ENCODE peak calls at places on chromosomes 11 and 22, in eight cellular contexts. U, V, K, W, H, E, L and P are unnamed samples.

GRCh38 chr11:4606231-4607015 is 1.6 kb downstream of the TRIM68 start:
- DNase-seq in U (no peak), V (no peak), K (peak; percentile 76), W (no peak), H (no peak), E (no peak), L (no peak), P (no peak)

GRCh38 chr22:49233507-49234100 is 594.1 kb downstream of the BRD1 start:
- DNase-seq in U (peak; percentile 33), V (no peak), K (no peak), W (no peak), H (no peak), E (no peak), L (no peak), P (no peak)

GRCh38 chr22:28187612-28188011 is 268.6 kb upstream of the PITPNB start:
- DNase-seq in U (no peak), V (peak; percentile 58), K (no peak), W (peak; percentile 17), H (no peak), E (no peak), L (no peak), P (no peak)

GRCh38 chr11:14373941-14374646 is 15.1 kb upstream of the RRAS2 start:
- DNase-seq in U (peak; percentile 90), V (no peak), K (peak; percentile 89), W (no peak), H (no peak), E (no peak), L (no peak), P (no peak)

GRCh38 chr11:125494987-125495725 is 909 bp downstream of the FEZ1 start:
- DNase-seq in U (peak; percentile 68), V (peak; percentile 29), K (peak; percentile 75), W (peak; percentile 83), H (peak; percentile 21), E (no peak), L (no peak), P (peak; percentile 28)

GRCh38 chr11:72774499-72774898 is 19.3 kb downstream of the STARD10 start:
- DNase-seq in U (no peak), V (no peak), K (no peak), W (no peak), H (no peak), E (no peak), L (no peak), P (no peak)

GRCh38 chr22:26707581-26707980 is 50.2 kb downstream of the MIAT start:
- DNase-seq in U (no peak), V (no peak), K (no peak), W (no peak), H (no peak), E (no peak), L (no peak), P (no peak)

GRCh38 chr11:32259641-32260081 is 168.8 kb downstream of the RCN1 start:
- DNase-seq in U (no peak), V (no peak), K (peak; percentile 19), W (no peak), H (no peak), E (no peak), L (no peak), P (peak; percentile 26)

GRCh38 chr11:12219732-12220131 is 109.3 kb downstream of the MICAL2 start:
- DNase-seq in U (no peak), V (no peak), K (no peak), W (no peak), H (no peak), E (no peak), L (no peak), P (no peak)

GRCh38 chr11:96627379-96627778 is 237.6 kb downstream of the JRKL start:
- DNase-seq in U (no peak), V (no peak), K (no peak), W (no peak), H (no peak), E (no peak), L (no peak), P (no peak)

GRCh38 chr11:131909426-131910200 is 539.2 kb downstream of the NTM start:
- DNase-seq in U (no peak), V (no peak), K (no peak), W (no peak), H (no peak), E (no peak), L (no peak), P (no peak)

GRCh38 chr11:64244966-64245365 is 1.8 kb downstream of the PPP1R14B start:
- DNase-seq in U (no peak), V (no peak), K (no peak), W (no peak), H (no peak), E (no peak), L (no peak), P (no peak)

GRCh38 chr11:125433454-125434121 is 62.5 kb downstream of the FEZ1 start:
- DNase-seq in U (peak; percentile 61), V (peak; percentile 72), K (peak; percentile 73), W (peak; percentile 77), H (no peak), E (peak; percentile 14), L (no peak), P (no peak)

GRCh38 chr11:74611369-74611861 is 19.0 kb downstream of the POLD3 start:
- DNase-seq in U (no peak), V (no peak), K (peak; percentile 82), W (peak; percentile 15), H (no peak), E (no peak), L (no peak), P (no peak)

GRCh38 chr11:119540370-119541125 is 117.6 kb upstream of the THY1 start:
- DNase-seq in U (peak; percentile 45), V (no peak), K (no peak), W (no peak), H (peak; percentile 8), E (no peak), L (no peak), P (no peak)

GRCh38 chr11:118353084-118353710 is 6.2 kb upstream of the UBE4A start:
- DNase-seq in U (no peak), V (no peak), K (peak; percentile 82), W (no peak), H (no peak), E (no peak), L (no peak), P (no peak)

GRCh38 chr11:64661146-64661545 is 61.9 kb downstream of the NRXN2 start:
- DNase-seq in U (peak; percentile 83), V (no peak), K (peak; percentile 35), W (no peak), H (no peak), E (no peak), L (no peak), P (no peak)

GRCh38 chr11:124329787-124330478 is 9.9 kb upstream of the OR8D2 start:
- DNase-seq in U (no peak), V (no peak), K (peak; percentile 15), W (no peak), H (no peak), E (no peak), L (no peak), P (peak; percentile 51)

GRCh38 chr11:109849946-109850345 is 243.2 kb upstream of the ZC3H12C start:
- DNase-seq in U (no peak), V (no peak), K (no peak), W (peak; percentile 28), H (no peak), E (no peak), L (no peak), P (no peak)

GRCh38 chr11:82889133-82890001 is 10.9 kb downstream of the PRCP start:
- DNase-seq in U (no peak), V (peak; percentile 98), K (no peak), W (no peak), H (no peak), E (no peak), L (no peak), P (no peak)

DNA sequence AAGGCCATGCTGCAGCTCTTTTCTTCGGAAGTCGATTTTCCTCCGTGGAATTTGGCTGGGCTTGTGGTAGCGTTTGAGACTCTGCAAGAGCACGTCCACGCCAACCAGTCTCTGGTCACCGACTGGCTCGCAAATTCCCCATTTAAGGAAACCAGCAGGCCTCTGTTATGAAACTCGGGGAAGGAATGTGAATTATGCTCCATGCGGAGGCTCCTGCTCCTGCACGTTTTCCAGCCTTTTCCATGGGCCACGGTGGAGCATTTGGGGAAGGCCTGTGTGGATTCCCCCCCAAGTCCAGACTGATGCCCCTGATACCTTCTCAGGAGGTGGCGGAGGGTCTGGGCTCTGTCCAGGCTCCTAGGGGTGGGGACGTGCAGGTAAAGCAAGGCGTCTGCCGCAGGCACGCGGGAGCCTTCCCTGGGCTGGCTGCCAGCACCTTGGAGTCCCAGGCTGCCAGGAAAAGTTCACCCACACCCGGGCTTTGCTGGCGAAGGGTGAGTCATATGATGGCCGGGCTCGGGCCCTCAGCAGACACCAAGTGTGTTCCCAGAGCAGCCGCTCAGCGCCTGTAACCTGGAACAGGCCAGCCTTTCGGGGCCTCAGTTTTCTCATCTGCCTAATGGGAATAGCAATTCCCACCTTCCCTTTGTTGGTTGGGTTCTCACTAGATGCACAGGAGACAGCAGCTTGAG is 41.9 kb downstream of the LRP5 start:
- DNase-seq in U (peak; percentile 97), V (no peak), K (peak; percentile 91), W (no peak), H (peak; percentile 76), E (peak; percentile 96), L (no peak), P (no peak)
- H3K4me3 ChIP-seq in U (peak overlapping the region; percentile 13), V (no peak overlapping the region), K (peak overlapping the region; percentile 28), W (no peak overlapping the region), H (no peak overlapping the region), E (peak overlapping the region; percentile 5), L (no peak overlapping the region), P (no peak overlapping the region)

DNA sequence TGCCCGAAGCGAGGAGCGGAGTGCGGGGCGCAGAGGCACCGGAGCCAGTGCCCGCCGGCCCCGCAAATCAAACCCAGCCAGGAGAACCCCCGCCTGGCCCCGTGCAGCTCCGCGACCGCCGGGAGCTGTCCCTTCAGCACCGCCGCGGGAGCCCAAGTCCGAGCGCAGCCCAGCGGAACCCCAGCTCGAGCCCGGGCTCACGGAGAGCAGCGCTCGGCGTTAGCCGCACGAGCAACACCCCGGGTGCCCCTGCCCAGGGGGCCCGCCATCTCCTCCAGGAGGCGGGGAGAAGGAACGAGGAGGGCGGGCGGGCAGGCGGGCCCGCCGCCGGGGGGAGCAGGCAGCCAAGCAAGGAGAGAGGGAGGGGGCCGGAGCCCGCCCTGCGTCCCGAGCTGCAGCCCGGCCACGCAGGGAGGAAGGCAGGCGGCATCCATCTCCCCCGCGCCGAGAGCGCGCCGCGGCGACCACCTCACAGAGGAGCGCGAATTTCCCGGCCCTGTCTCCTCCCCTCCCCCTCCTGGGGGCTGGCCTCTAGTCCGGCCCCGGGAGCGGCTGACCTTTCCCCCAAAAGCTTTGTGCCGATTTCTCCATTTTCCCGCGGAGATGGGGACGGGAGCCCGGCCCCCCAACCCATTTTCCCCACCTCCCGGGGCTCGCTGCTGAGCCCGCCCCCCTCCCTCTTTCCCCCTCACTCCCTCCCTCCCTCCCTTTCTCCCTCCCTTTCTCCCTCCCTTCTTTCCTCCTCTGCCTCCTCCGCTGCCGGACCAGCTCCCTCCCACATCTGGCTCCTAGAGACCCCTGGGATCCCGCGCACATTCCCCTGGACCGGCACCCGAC is 623 bp downstream of the KCNC1 start:
- DNase-seq in U (peak; percentile 72), V (peak; percentile 49), K (peak; percentile 94), W (peak; percentile 94), H (peak; percentile 60), E (peak; percentile 26), L (peak; percentile 39), P (peak; percentile 39)
- H3K27me3 ChIP-seq in U (no peaks in the 10 kb centered on the region), V (no peaks in the 10 kb centered on the region), K (peaks cover 71% of the 10 kb centered on the region), W (peaks cover 69% of the 10 kb centered on the region), H (no peaks in the 10 kb centered on the region), E (no peaks in the 10 kb centered on the region), L (peaks cover 19% of the 10 kb centered on the region), P (no peaks in the 10 kb centered on the region)

GRCh38 chr11:1854949-1855885 is 2.3 kb downstream of the LSP1 start:
- DNase-seq in U (no peak), V (no peak), K (no peak), W (no peak), H (no peak), E (no peak), L (no peak), P (peak; percentile 81)
- H3K4me3 ChIP-seq in U (no peak overlapping the region), V (no peak overlapping the region), K (no peak overlapping the region), W (no peak overlapping the region), H (no peak overlapping the region), E (no peak overlapping the region), L (peak overlapping the region; percentile 63), P (peak overlapping the region; percentile 95)

GRCh38 chr11:2366271-2366670 is 10.8 kb upstream of the CD81 start:
- DNase-seq in U (no peak), V (no peak), K (no peak), W (no peak), H (no peak), E (no peak), L (no peak), P (no peak)
- H3K27me3 ChIP-seq in U (no peaks in the 10 kb centered on the region), V (no peaks in the 10 kb centered on the region), K (no peaks in the 10 kb centered on the region), W (no peaks in the 10 kb centered on the region), H (no peaks in the 10 kb centered on the region), E (peaks cover 3% of the 10 kb centered on the region), L (no peaks in the 10 kb centered on the region), P (peaks cover 2% of the 10 kb centered on the region)